ENCODE peak calls at places on chromosomes 16 and 17, in eight cellular contexts. R, L, K, O, G, X, I and Z are unnamed samples.

GRCh38 chr17:45092932-45093430 is 31.9 kb downstream of the NMT1 start:
- DNase-seq in G (peak), K (peak), X (no peak), R (peak), O (no peak), L (peak), I (no peak), Z (peak)

GRCh38 chr16:77531741-77532140 is 96.9 kb upstream of the ADAMTS18 start:
- DNase-seq in K (peak), O (no peak), G (peak), R (no peak), I (no peak), L (no peak), X (no peak), Z (no peak)

GRCh38 chr17:73710095-73710592 is 65.9 kb upstream of the SDK2 start:
- DNase-seq in G (peak), X (peak), I (peak), R (peak), O (peak), L (no peak), K (no peak), Z (peak)

GRCh38 chr17:68602267-68602644 is 1.1 kb upstream of the FAM20A start:
- DNase-seq in X (no peak), K (no peak), R (no peak), I (no peak), O (no peak), G (no peak), L (no peak), Z (no peak)

GRCh38 chr17:28567604-28568003 is 3.7 kb downstream of the PIGS start:
- DNase-seq in O (no peak), R (no peak), G (no peak), X (peak), L (no peak), K (no peak), I (no peak), Z (no peak)

GRCh38 chr16:20803192-20803560 is 3.1 kb downstream of the ERI2 start:
- DNase-seq in L (no peak), X (no peak), G (no peak), K (no peak), O (no peak), I (no peak), R (no peak), Z (no peak)

GRCh38 chr17:64448665-64449512 is at the start of gene MILR1:
- DNase-seq in I (no peak), X (peak), L (peak), G (peak), O (no peak), K (peak), R (peak), Z (no peak)

GRCh38 chr17:9456265-9456664 is 119.4 kb downstream of the STX8 start:
- DNase-seq in K (no peak), L (no peak), X (no peak), O (no peak), G (peak), R (no peak), I (no peak), Z (no peak)

GRCh38 chr16:63473710-63474109 is 1437.5 kb upstream of the CDH8 start:
- DNase-seq in K (no peak), G (no peak), L (no peak), O (no peak), X (no peak), R (no peak), I (no peak), Z (no peak)

GRCh38 chr16:68843482-68844210 is at the start of gene TANGO6:
- DNase-seq in X (peak), R (no peak), G (peak), K (peak), L (peak), I (peak), O (peak), Z (peak)

GRCh38 chr16:21100447-21100846 is 50.2 kb downstream of the DNAH3 start:
- DNase-seq in O (no peak), I (no peak), K (no peak), R (peak), L (no peak), X (no peak), G (peak), Z (no peak)

GRCh38 chr17:50871898-50872297 is 5.7 kb upstream of the TOB1 start:
- DNase-seq in G (no peak), K (no peak), L (no peak), R (no peak), I (no peak), X (no peak), O (no peak), Z (no peak)

GRCh38 chr17:6443692-6444572 is at the start of gene PIMREG:
- DNase-seq in X (peak), R (peak), O (peak), K (peak), I (peak), G (peak), L (peak), Z (peak)

GRCh38 chr16:9836118-9836736 is 346.0 kb downstream of the GRIN2A start:
- DNase-seq in I (no peak), X (no peak), R (no peak), G (peak), O (peak), L (no peak), K (no peak), Z (no peak)

GRCh38 chr17:55549140-55549539 is 37.9 kb upstream of the SMIM36 start:
- DNase-seq in X (peak), G (peak), I (peak), K (no peak), R (no peak), L (no peak), O (peak), Z (no peak)

GRCh38 chr17:47957591-47958490 is at the start of gene PRR15L:
- DNase-seq in G (no peak), X (no peak), I (no peak), O (no peak), K (no peak), R (no peak), L (no peak), Z (no peak)

GRCh38 chr17:35076874-35077273 is 13.4 kb upstream of the RFFL start:
- DNase-seq in X (no peak), O (no peak), R (no peak), G (no peak), L (no peak), I (no peak), K (no peak), Z (no peak)

GRCh38 chr16:55508941-55509920 is at the start of gene LPCAT2:
- DNase-seq in R (peak), K (peak), X (peak), I (peak), G (peak), O (peak), L (peak), Z (peak)

GRCh38 chr16:74726736-74727135 is 26.1 kb upstream of the MLKL start:
- DNase-seq in L (no peak), G (no peak), X (peak), O (no peak), I (no peak), K (no peak), R (no peak), Z (no peak)

GRCh38 chr16:56289412-56289811 is 98.1 kb downstream of the GNAO1 start:
- DNase-seq in K (no peak), G (no peak), X (no peak), O (no peak), R (no peak), L (no peak), I (no peak), Z (no peak)

GRCh38 chr16:79463839-79464238 is 136.7 kb downstream of the MAF start:
- DNase-seq in I (no peak), L (no peak), G (no peak), R (no peak), X (no peak), K (no peak), O (no peak), Z (no peak)

GRCh38 chr16:88940196-88941050 is 36.6 kb downstream of the CBFA2T3 start:
- DNase-seq in I (no peak), R (no peak), L (no peak), G (no peak), O (peak), X (no peak), K (no peak), Z (no peak)

GRCh38 chr16:12087901-12088364 is 111.4 kb downstream of the SNX29 start:
- DNase-seq in L (no peak), K (no peak), O (no peak), G (no peak), X (no peak), R (no peak), I (peak), Z (no peak)

GRCh38 chr16:2894231-2894630 is 11.2 kb downstream of the FLYWCH2 start:
- DNase-seq in R (no peak), G (no peak), O (no peak), X (no peak), K (no peak), I (no peak), L (no peak), Z (no peak)
- TF ChIP-seq CTCF in R (no peak), G (no peak), O (no peak), X (no peak), K (no peak), I (no peak), L (no peak), Z (no peak)

GRCh38 chr16:30997887-30998711 is 12.3 kb downstream of the STX1B start:
- DNase-seq in K (peak), L (peak), G (peak), X (no peak), O (no peak), I (no peak), R (peak), Z (peak)
- H3K4me3 ChIP-seq in K (peak), L (peak), G (no peak), X (no peak), O (no peak), I (no peak), R (peak), Z (peak)

DNA sequence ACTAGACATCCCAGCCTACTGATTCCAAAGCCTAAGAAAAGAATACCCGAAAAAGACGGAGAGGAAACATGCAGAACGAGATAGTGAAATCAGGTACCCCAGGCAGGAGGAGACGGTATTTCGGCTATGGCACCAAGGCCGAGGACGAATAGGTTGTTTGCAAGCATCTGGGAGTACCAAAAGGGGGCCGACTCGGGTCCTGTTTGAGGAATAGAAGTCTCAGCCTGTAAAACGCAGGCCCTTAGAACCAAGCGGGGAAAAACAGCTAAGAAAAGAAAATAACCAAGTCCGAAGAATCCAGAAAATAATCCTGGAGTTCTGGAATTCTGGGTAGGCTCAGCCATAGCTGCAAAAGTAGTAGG is 537 bp downstream of the SLC35B1 start:
- DNase-seq in L (no peak), O (no peak), G (peak), X (peak), I (no peak), R (no peak), K (no peak), Z (no peak)
- TF ChIP-seq CTCF in L (no peak), O (peak), G (no peak), X (no peak), I (no peak), R (no peak), K (peak), Z (peak)

GRCh38 chr16:2033057-2033911 is 6.6 kb downstream of the NHERF2 start:
- DNase-seq in I (no peak), O (peak), X (no peak), K (peak), G (peak), L (peak), R (no peak), Z (no peak)
- H3K4me3 ChIP-seq in I (no peak), O (no peak), X (no peak), K (peak), G (peak), L (peak), R (peak), Z (peak)

GRCh38 chr17:48970224-48970623 is 1.8 kb upstream of the GIP start:
- DNase-seq in X (no peak), L (no peak), R (no peak), O (peak), I (peak), G (peak), K (no peak), Z (no peak)

GRCh38 chr17:48973806-48974205 is 5.4 kb upstream of the GIP start:
- DNase-seq in L (no peak), K (no peak), O (no peak), X (no peak), I (no peak), G (no peak), R (no peak), Z (no peak)

GRCh38 chr17:48972749-48973097 is 4.3 kb upstream of the GIP start:
- DNase-seq in G (no peak), R (no peak), X (no peak), I (no peak), O (no peak), K (no peak), L (no peak), Z (no peak)

GRCh38 chr17:48970865-48971687 is 2.7 kb upstream of the GIP start:
- DNase-seq in K (no peak), R (no peak), X (no peak), I (no peak), L (no peak), G (no peak), O (no peak), Z (no peak)
- TF ChIP-seq CTCF in K (no peak), R (no peak), X (no peak), I (no peak), L (no peak), G (no peak), O (no peak), Z (no peak)

GRCh38 chr17:43039646-43040045 is 14.6 kb downstream of the RND2 start:
- DNase-seq in G (no peak), R (no peak), I (no peak), K (no peak), O (no peak), L (no peak), X (no peak), Z (no peak)

GRCh38 chr17:43043306-43043705 is 18.3 kb downstream of the RND2 start:
- DNase-seq in O (no peak), L (no peak), X (no peak), K (no peak), I (no peak), G (no peak), R (no peak), Z (no peak)

GRCh38 chr17:43044024-43044423 is 19.0 kb downstream of the RND2 start:
- DNase-seq in G (no peak), R (no peak), O (no peak), X (no peak), K (no peak), L (no peak), I (no peak), Z (no peak)

GRCh38 chr17:43040655-43041054 is 15.6 kb downstream of the RND2 start:
- DNase-seq in R (no peak), I (no peak), O (no peak), G (no peak), X (no peak), L (no peak), K (no peak), Z (no peak)

GRCh38 chr17:43042025-43042424 is 17.0 kb downstream of the RND2 start:
- DNase-seq in G (no peak), K (no peak), R (no peak), I (no peak), O (no peak), L (no peak), X (no peak), Z (no peak)
- H3K4me3 ChIP-seq in G (no peak), K (no peak), R (no peak), I (no peak), O (no peak), L (no peak), X (no peak), Z (no peak)

DNA sequence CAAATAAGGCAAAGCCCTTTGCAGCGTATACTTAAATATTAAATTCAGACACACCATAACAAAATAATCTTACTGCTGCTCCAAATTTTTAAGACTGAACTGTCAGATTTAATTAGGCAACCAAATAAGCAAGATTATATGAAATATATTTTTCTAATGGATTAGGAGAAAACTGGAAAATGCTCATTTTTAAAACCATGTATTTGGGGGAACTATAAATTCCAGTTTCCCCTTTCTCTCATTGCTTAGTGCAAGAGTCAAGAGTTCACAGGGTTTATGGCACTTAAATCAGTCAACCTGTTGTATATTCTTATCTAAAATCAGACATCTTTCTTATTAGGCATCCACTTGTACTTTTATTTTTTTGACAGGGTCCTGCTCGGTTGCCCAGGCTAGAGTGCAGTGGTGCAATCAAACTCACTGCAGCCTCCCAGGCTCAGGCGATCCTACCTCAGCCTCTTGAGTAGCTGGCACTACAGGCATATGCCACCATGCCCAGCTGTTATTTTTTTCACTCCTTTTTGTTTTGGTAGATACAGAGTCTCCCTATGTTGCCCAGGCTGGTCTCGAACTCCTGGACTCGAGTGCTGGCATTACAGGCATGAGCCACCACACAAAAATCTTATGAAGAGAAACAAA is 2.1 kb upstream of the KANSL1 start:
- DNase-seq in L (no peak), R (no peak), X (peak), I (no peak), K (no peak), G (no peak), O (no peak), Z (no peak)
- TF ChIP-seq CTCF in L (no peak), R (no peak), X (no peak), I (no peak), K (no peak), G (no peak), O (no peak), Z (no peak)

DNA sequence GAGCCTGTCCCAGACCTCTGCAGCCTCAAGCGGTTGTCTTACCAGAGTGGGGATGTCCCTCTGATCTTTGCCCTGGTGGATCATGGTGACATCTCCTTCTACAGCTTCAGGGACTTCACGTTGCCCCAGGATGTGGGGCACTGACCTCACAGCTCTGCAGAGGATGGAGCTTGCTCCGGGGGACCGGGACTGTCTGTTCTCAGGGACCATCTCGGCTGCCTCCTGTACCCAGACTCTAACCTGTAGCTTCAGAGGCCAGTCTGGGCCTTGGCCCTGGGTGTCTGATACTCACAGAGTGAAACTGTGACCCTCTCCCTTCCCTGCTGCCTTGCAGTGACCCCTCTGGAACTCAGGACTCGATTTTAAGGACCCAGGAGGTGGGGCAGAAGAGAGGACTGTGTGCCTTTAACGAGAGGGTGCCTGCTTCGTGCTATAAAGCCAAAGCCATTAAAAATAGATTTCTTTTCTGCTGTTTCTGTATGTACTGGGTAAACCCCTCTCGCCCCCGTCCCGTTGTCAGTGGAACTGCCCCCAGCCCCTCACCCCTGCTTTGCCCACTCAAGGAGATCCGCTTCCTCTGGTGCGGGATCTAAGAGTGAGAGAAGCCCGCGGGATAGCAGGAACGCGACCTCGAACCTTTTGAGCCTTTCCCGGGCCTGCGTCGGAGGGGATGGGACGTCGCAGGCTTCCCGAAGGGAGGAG is 1.1 kb upstream of the LLGL2 start:
- DNase-seq in R (no peak), O (no peak), X (no peak), I (no peak), G (no peak), K (no peak), L (no peak), Z (no peak)
- H3K4me3 ChIP-seq in R (no peak), O (peak), X (no peak), I (peak), G (peak), K (peak), L (peak), Z (peak)